ENCODE peak calls at places on chromosomes 3 and 15, in five cellular contexts. O is RWPE2, K is endothelial cell, X is right lobe of liver, Y is neural crest cell. V is an unnamed sample.

GRCh38 chr3:156483426-156483825 is 71.5 kb downstream of the SSR3 start:
- DNase-seq in O (no peak), K (no peak), X (no peak), Y (no peak), V (peak; percentile 71)

GRCh38 chr3:121274411-121274810 is 271.4 kb downstream of the POLQ start:
- DNase-seq in O (no peak), K (no peak), X (no peak), Y (no peak), V (no peak)

GRCh38 chr3:61371123-61371522 is 119.9 kb upstream of the FHIT start:
- DNase-seq in O (no peak), K (peak; percentile 22), X (no peak), Y (peak; percentile 36), V (peak; percentile 3)

GRCh38 chr15:100999369-100999768 is 80.2 kb downstream of the LRRK1 start:
- DNase-seq in O (no peak), K (no peak), X (no peak), Y (no peak), V (no peak)

GRCh38 chr3:46228259-46229222 is 13.7 kb upstream of the CCR3 start:
- DNase-seq in O (no peak), K (no peak), X (no peak), Y (no peak), V (no peak)

GRCh38 chr15:58307313-58307961 is 124.4 kb upstream of the LIPC start:
- DNase-seq in O (no peak), K (no peak), X (no peak), Y (no peak), V (peak; percentile 66)

GRCh38 chr3:182713743-182714517 is 79.4 kb upstream of the ATP11B start:
- DNase-seq in O (no peak), K (no peak), X (no peak), Y (no peak), V (peak; percentile 87)

GRCh38 chr3:46856576-46857471 is 6.4 kb downstream of the MYL3 start:
- DNase-seq in O (peak; percentile 34), K (no peak), X (peak; percentile 15), Y (no peak), V (no peak)

GRCh38 chr3:155323063-155323666 is 29.7 kb upstream of the STRIT1 start:
- DNase-seq in O (no peak), K (peak; percentile 50), X (no peak), Y (peak; percentile 43), V (peak; percentile 93)

GRCh38 chr15:101542306-101543025 is 53.0 kb upstream of the PCSK6 start:
- DNase-seq in O (peak; percentile 94), K (no peak), X (no peak), Y (no peak), V (no peak)

GRCh38 chr3:115673860-115674259 is 50.5 kb downstream of the GAP43 start:
- DNase-seq in O (no peak), K (no peak), X (no peak), Y (no peak), V (no peak)

GRCh38 chr3:115670911-115671310 is 47.6 kb downstream of the GAP43 start:
- DNase-seq in O (no peak), K (no peak), X (no peak), Y (no peak), V (no peak)

GRCh38 chr3:115671761-115672455 is 48.6 kb downstream of the GAP43 start:
- DNase-seq in O (no peak), K (no peak), X (no peak), Y (no peak), V (no peak)

GRCh38 chr3:115680802-115681345 is 57.6 kb downstream of the GAP43 start:
- DNase-seq in O (no peak), K (no peak), X (no peak), Y (no peak), V (no peak)

DNA sequence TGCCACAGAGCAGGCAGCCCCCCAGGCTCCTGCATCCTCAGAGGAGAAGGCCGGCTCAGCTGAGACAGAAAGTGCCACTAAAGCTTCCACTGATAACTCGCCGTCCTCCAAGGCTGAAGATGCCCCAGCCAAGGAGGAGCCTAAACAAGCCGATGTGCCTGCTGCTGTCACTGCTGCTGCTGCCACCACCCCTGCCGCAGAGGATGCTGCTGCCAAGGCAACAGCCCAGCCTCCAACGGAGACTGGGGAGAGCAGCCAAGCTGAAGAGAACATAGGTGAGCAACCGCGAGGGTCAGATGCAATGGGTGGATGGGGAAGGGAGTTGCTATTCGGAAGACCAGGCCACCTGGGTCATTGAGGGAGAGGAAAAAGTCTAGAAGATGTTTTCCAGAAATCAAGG is 53.0 kb downstream of the GAP43 start:
- DNase-seq in O (no peak), K (no peak), X (no peak), Y (no peak), V (no peak)
- TF ChIP-seq CTCF in O (no peak), K (no peak), X (no peak), Y (no peak), V (no peak)

GRCh38 chr15:41930221-41930866 is 36.5 kb upstream of the SPTBN5 start:
- DNase-seq in O (no peak), K (no peak), X (no peak), Y (no peak), V (peak; percentile 94)
- TF ChIP-seq CTCF in O (peak; percentile 87), K (no peak), X (no peak), Y (no peak), V (peak; percentile 45)

GRCh38 chr3:38245930-38246329 is 19.7 kb upstream of the SLC22A13 start:
- DNase-seq in O (no peak), K (no peak), X (no peak), Y (no peak), V (no peak)

GRCh38 chr3:38250198-38250597 is 15.4 kb upstream of the SLC22A13 start:
- DNase-seq in O (no peak), K (no peak), X (no peak), Y (no peak), V (no peak)

GRCh38 chr3:38251197-38251596 is 14.4 kb upstream of the SLC22A13 start:
- DNase-seq in O (no peak), K (no peak), X (no peak), Y (no peak), V (no peak)

DNA sequence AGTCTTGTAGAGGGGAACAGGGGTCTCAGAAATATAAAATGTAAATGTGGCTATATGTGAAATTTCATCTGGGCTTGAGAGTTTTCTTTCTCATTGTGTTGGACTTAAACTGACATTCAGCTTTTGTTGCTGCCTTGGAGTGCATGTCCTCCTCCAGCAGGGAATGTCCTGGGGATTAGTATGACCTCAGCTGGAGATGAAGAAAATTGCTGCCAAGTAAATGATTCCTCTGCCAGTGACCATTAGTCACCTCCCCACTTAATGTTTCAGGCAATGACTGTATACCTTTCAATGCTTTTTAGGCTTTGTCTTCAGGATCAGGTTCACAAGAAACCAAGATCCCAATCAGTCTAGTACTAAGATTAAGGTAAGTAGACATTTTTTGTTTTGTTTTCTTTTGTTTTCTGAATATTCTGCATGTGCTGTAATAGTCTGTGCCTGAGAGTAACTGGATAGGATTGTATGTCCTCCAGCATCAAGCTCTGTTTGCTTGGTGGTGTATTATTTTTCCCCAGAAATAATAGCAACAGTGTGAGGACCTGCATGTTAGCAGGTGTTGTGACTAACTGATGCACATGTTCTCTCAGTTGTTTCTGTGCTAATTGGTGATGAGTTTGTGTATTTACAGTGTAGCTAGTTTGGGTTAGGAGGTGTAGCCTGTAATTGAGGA is 18.1 kb upstream of the SLC22A13 start:
- DNase-seq in O (no peak), K (no peak), X (no peak), Y (no peak), V (peak; percentile 88)
- TF ChIP-seq CTCF in O (peak; percentile 72), K (no peak), X (peak; percentile 11), Y (no peak), V (peak; percentile 52)

GRCh38 chr15:60343221-60343970 is 54.4 kb downstream of the ANXA2 start:
- DNase-seq in O (no peak), K (no peak), X (no peak), Y (no peak), V (no peak)

GRCh38 chr15:60338810-60339209 is 59.0 kb downstream of the ANXA2 start:
- DNase-seq in O (no peak), K (no peak), X (no peak), Y (no peak), V (no peak)

GRCh38 chr15:60337069-60337468 is 60.7 kb downstream of the ANXA2 start:
- DNase-seq in O (no peak), K (no peak), X (no peak), Y (no peak), V (no peak)

GRCh38 chr15:60339236-60339635 is 58.5 kb downstream of the ANXA2 start:
- DNase-seq in O (no peak), K (no peak), X (no peak), Y (no peak), V (no peak)

GRCh38 chr15:60340207-60340921 is 57.4 kb downstream of the ANXA2 start:
- DNase-seq in O (no peak), K (no peak), X (no peak), Y (no peak), V (no peak)
- TF ChIP-seq CTCF in O (peak; percentile 27), K (no peak), X (no peak), Y (no peak), V (no peak)

GRCh38 chr3:152610621-152611020 is 224.3 kb upstream of the P2RY1 start:
- DNase-seq in O (no peak), K (no peak), X (no peak), Y (no peak), V (no peak)
- TF ChIP-seq CTCF in O (no peak), K (no peak), X (no peak), Y (no peak), V (no peak)

GRCh38 chr3:32963871-32964270 is 12.4 kb downstream of the CCR4 start:
- DNase-seq in O (no peak), K (no peak), X (no peak), Y (no peak), V (no peak)

GRCh38 chr3:32972482-32973146 is 21.2 kb downstream of the CCR4 start:
- DNase-seq in O (no peak), K (no peak), X (no peak), Y (no peak), V (no peak)

GRCh38 chr3:32969656-32970055 is 18.2 kb downstream of the CCR4 start:
- DNase-seq in O (no peak), K (no peak), X (no peak), Y (no peak), V (no peak)

GRCh38 chr3:32973982-32974381 is 22.5 kb downstream of the CCR4 start:
- DNase-seq in O (no peak), K (no peak), X (no peak), Y (no peak), V (no peak)

GRCh38 chr3:32968367-32969087 is 17.1 kb downstream of the CCR4 start:
- DNase-seq in O (no peak), K (no peak), X (no peak), Y (no peak), V (no peak)
- TF ChIP-seq CTCF in O (no peak), K (no peak), X (no peak), Y (peak; percentile 39), V (peak; percentile 1)

V was measured in fibroblast of pulmonary artery.